ENCODE peak calls at places on chromosome 2, in six cellular contexts. Q is fibroblast of lung, S is ovary, K is IMR-90, W is tibial nerve, N is cardiac muscle cell. I is an unnamed sample.

GRCh38 chr2:173884403-173884802 is 80.8 kb downstream of the SP3 start:
- DNase-seq in Q (peak; percentile 29), S (peak; percentile 45), K (peak; percentile 32), W (peak; percentile 43), N (peak; percentile 70), I (peak; percentile 25)

GRCh38 chr2:163701399-163702195 is 34.2 kb downstream of the FIGN start:
- DNase-seq in Q (no peak), S (no peak), K (peak; percentile 6), W (no peak), N (no peak), I (peak; percentile 41)

GRCh38 chr2:11716689-11717321 is 29.6 kb upstream of the LPIN1 start:
- DNase-seq in Q (no peak), S (peak; percentile 63), K (peak; percentile 26), W (peak; percentile 68), N (no peak), I (no peak)

GRCh38 chr2:205546417-205546816 is 135.9 kb upstream of the NRP2 start:
- DNase-seq in Q (no peak), S (no peak), K (no peak), W (no peak), N (peak; percentile 20), I (no peak)

GRCh38 chr2:137507237-137507636 is 457.0 kb upstream of the HNMT start:
- DNase-seq in Q (no peak), S (no peak), K (no peak), W (no peak), N (no peak), I (no peak)

GRCh38 chr2:120465012-120465700 is 119.2 kb downstream of the INHBB start:
- DNase-seq in Q (no peak), S (no peak), K (no peak), W (no peak), N (no peak), I (no peak)

GRCh38 chr2:122739732-122740593 is 984.5 kb downstream of the TSN start:
- DNase-seq in Q (no peak), S (no peak), K (no peak), W (no peak), N (no peak), I (no peak)

GRCh38 chr2:240869956-240870875 is 1.6 kb downstream of the AGXT start:
- DNase-seq in Q (no peak), S (no peak), K (no peak), W (no peak), N (no peak), I (no peak)

GRCh38 chr2:69935011-69935410 is 20.1 kb downstream of the MXD1 start:
- DNase-seq in Q (no peak), S (no peak), K (no peak), W (no peak), N (no peak), I (no peak)

GRCh38 chr2:174286172-174286571 is 37.8 kb upstream of the OLA1 start:
- DNase-seq in Q (no peak), S (no peak), K (no peak), W (no peak), N (no peak), I (no peak)

GRCh38 chr2:196170681-196171247 is 614 bp downstream of the STK17B start:
- DNase-seq in Q (peak; percentile 51), S (no peak), K (peak; percentile 60), W (no peak), N (peak; percentile 28), I (peak; percentile 21)

GRCh38 chr2:20525041-20526035 is 78.5 kb downstream of the RHOB start:
- DNase-seq in Q (peak; percentile 46), S (peak; percentile 43), K (peak; percentile 68), W (peak; percentile 74), N (no peak), I (peak; percentile 70)

GRCh38 chr2:145524836-145525235 is 1004.9 kb upstream of the ZEB2 start:
- DNase-seq in Q (no peak), S (no peak), K (peak; percentile 17), W (no peak), N (no peak), I (no peak)

GRCh38 chr2:94992360-94992759 is 33.1 kb upstream of the MAL start:
- DNase-seq in Q (no peak), S (no peak), K (no peak), W (no peak), N (no peak), I (no peak)

GRCh38 chr2:240124651-240125030 is 11.5 kb downstream of the COPS9 start:
- DNase-seq in Q (no peak), S (peak; percentile 8), K (no peak), W (no peak), N (no peak), I (no peak)

GRCh38 chr2:42327125-42327524 is 33.9 kb downstream of the COX7A2L start:
- DNase-seq in Q (no peak), S (no peak), K (no peak), W (no peak), N (no peak), I (no peak)

GRCh38 chr2:51505533-51505932 is 473.6 kb upstream of the NRXN1 start:
- DNase-seq in Q (no peak), S (no peak), K (no peak), W (no peak), N (no peak), I (no peak)

GRCh38 chr2:239234151-239234825 is 166.5 kb downstream of the HDAC4 start:
- DNase-seq in Q (no peak), S (peak; percentile 9), K (no peak), W (no peak), N (no peak), I (no peak)

GRCh38 chr2:182933629-182934028 is 67.2 kb upstream of the FRZB start:
- DNase-seq in Q (no peak), S (no peak), K (no peak), W (no peak), N (no peak), I (no peak)

GRCh38 chr2:171966268-171966667 is 33.5 kb upstream of the METAP1D start:
- DNase-seq in Q (no peak), S (no peak), K (no peak), W (no peak), N (no peak), I (no peak)

GRCh38 chr2:75595541-75596395 is 35.0 kb upstream of the EVA1A start:
- DNase-seq in Q (peak; percentile 97), S (no peak), K (peak; percentile 95), W (no peak), N (no peak), I (peak; percentile 75)

GRCh38 chr2:64192080-64192479 is 47.9 kb upstream of the PELI1 start:
- DNase-seq in Q (no peak), S (no peak), K (no peak), W (no peak), N (no peak), I (no peak)

GRCh38 chr2:70959851-70960832 is 18.3 kb upstream of the ANKRD53 start:
- DNase-seq in Q (no peak), S (no peak), K (no peak), W (no peak), N (no peak), I (no peak)
- TF ChIP-seq CTCF in Q (no peak), S (no peak), K (no peak), W (no peak), N (no peak), I (peak; percentile 29)

GRCh38 chr2:68426885-68427579 is 40.1 kb downstream of the FBXO48 start:
- DNase-seq in Q (no peak), S (no peak), K (peak; percentile 72), W (no peak), N (no peak), I (peak; percentile 31)

GRCh38 chr2:68425503-68425902 is 41.6 kb downstream of the FBXO48 start:
- DNase-seq in Q (no peak), S (no peak), K (no peak), W (no peak), N (no peak), I (no peak)

GRCh38 chr2:68428746-68429145 is 38.3 kb downstream of the FBXO48 start:
- DNase-seq in Q (no peak), S (no peak), K (no peak), W (no peak), N (no peak), I (no peak)

GRCh38 chr2:68428132-68428531 is 39.0 kb downstream of the FBXO48 start:
- DNase-seq in Q (no peak), S (no peak), K (no peak), W (no peak), N (no peak), I (no peak)

DNA sequence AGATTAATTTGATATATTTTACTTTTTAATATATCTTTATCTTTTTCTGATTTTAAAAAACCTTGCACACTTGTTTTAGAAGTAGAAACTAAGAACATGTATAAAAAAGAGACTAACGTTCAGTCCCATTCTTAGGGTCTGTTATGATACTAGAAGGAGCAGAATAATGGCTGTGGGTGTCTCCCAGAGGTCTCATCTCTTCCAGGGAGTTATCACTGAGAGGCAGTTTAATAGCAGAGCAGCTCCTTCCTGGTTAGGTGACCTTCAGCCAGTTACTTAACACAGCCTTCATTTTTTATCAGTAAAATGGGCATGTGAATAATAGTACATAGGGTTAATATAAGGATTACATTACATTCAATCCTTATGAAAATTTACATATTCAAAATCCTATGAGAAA is 40.6 kb downstream of the FBXO48 start:
- DNase-seq in Q (no peak), S (no peak), K (no peak), W (no peak), N (no peak), I (no peak)
- H3K4me3 ChIP-seq in Q (no peak overlapping the region), S (no peak overlapping the region), K (no peak overlapping the region), W (no peak overlapping the region), N (no peak overlapping the region), I (no peak overlapping the region)

DNA sequence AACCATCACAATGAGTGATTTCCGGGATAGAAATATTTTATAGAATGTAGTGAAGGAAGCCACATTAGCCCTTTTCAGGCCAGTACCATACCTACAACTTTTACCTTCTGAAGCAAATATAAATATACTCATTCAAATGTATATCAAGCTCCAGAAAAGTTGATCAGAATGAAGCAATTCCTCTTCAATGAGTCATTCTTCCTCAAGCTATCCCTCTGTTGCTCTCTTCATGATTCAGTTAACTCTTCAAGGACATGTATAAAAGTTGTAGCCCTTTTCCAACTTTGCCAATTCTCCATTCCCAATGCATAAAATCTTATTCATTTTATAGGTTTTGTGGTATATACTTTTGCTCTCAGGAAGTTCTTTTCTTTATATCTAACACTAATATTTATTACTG is 242.1 kb upstream of the RGPD4 start:
- DNase-seq in Q (peak; percentile 58), S (no peak), K (peak; percentile 51), W (no peak), N (no peak), I (no peak)
- H3K27ac ChIP-seq in Q (no peak overlapping the region), S (no peak overlapping the region), K (no peak overlapping the region), W (no peak overlapping the region), N (no peak overlapping the region), I (no peak overlapping the region)

DNA sequence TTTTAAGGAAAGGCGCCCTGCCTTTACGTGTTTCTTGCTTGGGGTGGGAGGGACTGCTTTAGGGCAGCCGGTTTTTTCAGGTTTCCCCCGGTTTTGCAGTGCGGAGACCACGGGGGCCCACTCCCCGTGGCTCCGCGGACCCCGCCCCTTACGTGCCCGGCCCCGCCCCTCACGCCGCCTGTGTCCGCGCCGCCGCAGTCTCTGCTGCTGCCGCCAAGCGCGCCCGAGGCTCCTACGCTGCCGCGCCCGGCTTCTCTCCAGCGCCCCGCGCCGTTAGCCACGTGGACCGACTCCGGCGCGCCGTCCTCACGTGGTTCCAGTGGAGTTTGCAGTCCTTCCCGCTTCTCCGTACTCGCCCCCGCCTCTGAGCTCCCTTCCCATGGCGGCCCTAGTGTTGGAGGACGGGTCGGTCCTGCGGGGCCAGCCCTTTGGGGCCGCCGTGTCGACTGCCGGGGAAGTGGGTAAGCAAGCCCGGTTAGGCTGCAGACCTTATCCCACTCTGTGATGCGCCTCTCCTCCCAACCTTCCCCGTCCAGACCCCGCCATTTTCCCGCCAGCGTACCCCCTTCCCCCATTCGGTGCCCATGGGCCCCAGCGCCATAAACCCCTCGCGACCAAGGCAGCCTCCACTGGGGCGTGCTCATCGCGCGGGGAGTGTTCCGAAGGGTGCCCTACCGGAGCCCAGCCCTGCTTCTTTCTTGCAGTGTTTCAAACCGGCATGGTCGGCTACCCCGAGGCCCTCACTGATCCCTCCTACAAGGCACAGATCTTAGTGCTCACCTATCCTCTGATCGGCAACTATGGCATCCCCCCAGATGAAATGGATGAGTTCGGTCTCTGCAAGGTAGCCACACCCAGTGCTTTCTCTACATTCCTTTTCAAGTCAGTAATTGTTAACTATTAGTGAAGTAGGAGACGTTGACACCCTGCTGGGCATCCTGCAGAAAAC is at the start of gene CAD:
- DNase-seq in Q (peak; percentile 85), S (peak; percentile 82), K (peak; percentile 75), W (peak; percentile 74), N (peak; percentile 93), I (peak; percentile 77)
- TF ChIP-seq CTCF in Q (peak; percentile 5), S (peak; percentile 55), K (peak; percentile 21), W (no peak), N (peak; percentile 21), I (peak; percentile 7)